ENCODE peak calls at places on chromosomes 7 and 10, in four cellular contexts. N is body of pancreas, U is tibial artery, F is cardiac muscle cell. W is an unnamed sample.

GRCh38 chr7:460374-461117 is 59.1 kb downstream of the PDGFA start:
- DNase-seq in F (peak), U (peak), N (peak), W (peak)

GRCh38 chr10:75959209-75959608 is 527.8 kb downstream of the LRMDA start:
- DNase-seq in N (no peak), F (no peak), U (no peak), W (no peak)

GRCh38 chr7:17665029-17665428 is 275.3 kb downstream of the SNX13 start:
- DNase-seq in U (no peak), N (no peak), F (no peak), W (no peak)

GRCh38 chr10:119306514-119306951 is 99.2 kb downstream of the GRK5 start:
- DNase-seq in F (no peak), N (no peak), U (no peak), W (no peak)

GRCh38 chr10:125494631-125495239 is 188.2 kb downstream of the TEX36 start:
- DNase-seq in U (no peak), N (no peak), F (no peak), W (no peak)

GRCh38 chr10:131179386-131179785 is 132.1 kb downstream of the TCERG1L start:
- DNase-seq in F (no peak), U (peak), N (peak), W (no peak)

GRCh38 chr10:114791768-114792167 is 29.8 kb upstream of the FHIP2A start:
- DNase-seq in U (no peak), F (no peak), N (no peak), W (no peak)

GRCh38 chr10:4939224-4940072 is 23.8 kb upstream of the AKR1C1 start:
- DNase-seq in N (no peak), F (no peak), U (no peak), W (no peak)

GRCh38 chr7:42104694-42105093 is 132.3 kb downstream of the GLI3 start:
- DNase-seq in F (no peak), N (no peak), U (no peak), W (no peak)

GRCh38 chr7:155338632-155339320 is 41.1 kb downstream of the INSIG1 start:
- DNase-seq in N (no peak), F (no peak), U (no peak), W (no peak)

GRCh38 chr7:132110692-132111091 is 465.6 kb downstream of the PLXNA4 start:
- DNase-seq in F (no peak), N (no peak), U (no peak), W (no peak)

DNA sequence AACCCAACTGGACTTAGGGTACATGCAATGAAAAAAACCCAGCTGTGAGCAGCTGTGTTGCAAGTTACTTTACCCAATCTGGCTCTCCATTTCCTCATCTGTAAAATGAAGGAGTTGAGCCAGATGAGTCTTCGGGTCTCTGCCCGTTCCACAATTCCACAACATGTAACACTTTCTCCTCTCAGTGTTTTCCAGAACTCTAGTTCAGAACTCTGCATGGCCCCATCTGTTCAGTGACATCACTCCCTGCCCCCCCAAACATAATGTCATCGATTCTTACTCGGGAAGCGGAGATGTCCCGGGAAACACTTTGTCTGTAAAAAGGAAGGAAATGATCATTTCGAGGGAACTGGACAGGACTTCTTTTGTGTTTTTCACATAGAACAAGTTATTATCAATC is 2.5 kb downstream of the SH3PXD2A start:
- DNase-seq in U (peak), N (no peak), F (no peak), W (no peak)
- H3K4me3 ChIP-seq in U (no peak), N (no peak), F (peak), W (no peak)

DNA sequence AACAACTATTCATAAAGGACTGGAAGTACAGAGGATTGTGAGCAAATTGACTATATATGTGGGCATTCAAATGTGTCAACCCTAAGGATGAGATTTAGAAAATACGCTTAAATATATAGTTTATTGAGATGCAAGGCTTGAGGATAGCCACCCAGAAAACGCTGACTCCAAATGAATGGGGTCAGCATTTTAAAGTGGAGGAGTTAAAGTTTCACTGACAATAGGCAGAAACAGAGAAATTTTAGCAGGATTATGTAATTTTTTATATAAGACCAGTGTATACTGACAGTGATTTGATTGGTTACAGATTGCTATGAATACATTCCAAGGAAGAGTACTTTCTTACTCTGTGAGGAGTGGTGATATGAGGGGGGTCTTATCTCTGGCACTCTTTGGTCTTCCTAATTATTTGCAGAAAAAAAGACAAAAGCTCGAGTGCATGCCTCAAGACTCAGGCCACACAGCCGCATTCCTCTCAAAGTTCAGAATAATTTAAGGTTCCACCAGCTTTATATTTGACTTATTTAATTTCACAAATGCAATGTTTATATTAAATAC is 38.6 kb upstream of the ARL4A start:
- DNase-seq in N (no peak), U (no peak), F (no peak), W (no peak)
- H3K4me3 ChIP-seq in N (no peak), U (no peak), F (no peak), W (no peak)

DNA sequence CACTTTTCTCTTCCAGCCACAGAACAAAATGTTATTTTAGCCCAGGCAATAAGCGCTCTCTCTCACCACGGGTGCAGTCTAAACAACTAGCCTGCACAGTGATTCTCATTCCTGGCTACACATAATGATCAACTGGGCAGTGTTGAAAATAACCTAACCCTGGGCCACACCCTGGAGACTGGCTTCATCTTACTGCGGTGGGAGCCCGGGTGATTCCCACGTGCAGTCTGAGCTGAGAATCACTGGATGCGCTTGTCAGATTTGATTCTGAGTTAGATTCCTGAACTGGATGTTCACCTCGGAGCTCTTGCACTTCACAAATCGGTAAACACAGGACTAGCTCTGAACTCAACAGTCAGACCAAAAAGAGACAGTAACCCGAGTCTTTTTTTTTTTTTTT is 14.9 kb downstream of the ZC3HAV1 start:
- DNase-seq in F (no peak), U (no peak), N (no peak), W (no peak)
- H3K4me3 ChIP-seq in F (no peak), U (no peak), N (no peak), W (no peak)

DNA sequence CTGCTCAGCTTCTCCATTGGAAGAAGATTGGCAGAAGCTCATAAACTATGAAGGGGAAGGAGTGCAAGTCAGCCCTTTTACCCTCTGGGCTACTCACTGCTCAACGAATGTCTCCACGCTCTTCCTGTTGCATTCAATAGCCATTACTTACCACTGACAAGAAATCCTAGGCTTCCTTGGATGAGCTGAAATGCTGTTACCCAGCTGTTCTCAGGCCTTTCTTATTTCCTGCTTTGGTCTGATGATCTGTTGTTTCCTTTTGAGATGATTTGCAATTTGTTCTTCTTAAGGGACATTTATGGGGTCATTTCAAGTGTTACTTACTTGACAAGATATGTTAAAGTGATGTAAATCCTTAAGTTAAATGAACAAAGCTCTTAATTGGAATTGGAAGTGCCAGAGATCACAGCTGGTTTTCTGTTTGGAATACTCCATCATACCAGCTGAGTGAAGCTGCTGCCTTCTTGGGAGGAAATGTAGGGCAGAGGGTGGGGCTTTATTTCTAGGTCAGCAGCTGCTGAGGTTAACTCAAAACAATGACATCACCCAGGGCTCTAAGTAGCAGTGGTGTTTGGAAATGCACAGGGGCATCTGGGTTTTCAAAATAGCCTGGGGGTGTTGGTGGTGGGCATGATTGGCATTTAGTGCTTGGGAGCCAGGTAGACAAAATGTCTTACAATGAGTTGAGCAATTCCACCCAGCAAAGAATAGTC is 169.9 kb downstream of the PRKCQ start:
- DNase-seq in U (no peak), F (no peak), N (peak), W (no peak)
- H3K4me3 ChIP-seq in U (no peak), F (no peak), N (no peak), W (no peak)

DNA sequence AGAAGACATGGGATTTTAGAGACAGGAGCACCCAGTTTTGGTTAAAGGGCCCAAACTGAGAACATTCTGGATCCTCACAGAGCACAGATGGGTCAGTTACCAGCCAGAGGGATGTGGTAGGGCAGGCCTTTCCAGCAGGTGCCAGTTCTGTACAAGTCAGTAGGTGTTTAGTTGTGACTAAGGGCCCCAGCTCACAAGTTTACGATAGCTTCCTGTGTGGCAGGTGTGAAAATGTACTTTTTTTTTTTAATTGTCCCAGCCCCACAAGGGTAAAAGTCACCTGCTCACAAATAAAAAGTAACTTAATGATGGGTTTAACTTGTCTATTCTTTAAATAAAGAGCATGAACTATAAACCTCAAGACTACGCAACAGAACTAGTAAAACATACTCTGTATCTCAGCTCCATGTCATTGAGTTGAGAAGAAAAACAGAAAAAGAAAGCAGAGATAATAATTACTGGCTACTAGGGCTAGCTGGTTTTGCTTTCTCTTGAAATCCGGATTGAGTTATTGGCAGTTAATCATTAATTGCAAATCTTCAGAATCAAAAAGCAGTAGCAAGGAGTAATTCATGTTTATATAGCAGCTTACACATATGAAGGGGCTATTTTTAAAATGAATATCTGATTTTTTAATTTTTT is 15.4 kb downstream of the NFE2L3 start:
- DNase-seq in U (no peak), F (no peak), N (no peak), W (no peak)
- H3K4me3 ChIP-seq in U (no peak), F (no peak), N (no peak), W (no peak)

GRCh38 chr10:6721964-6722615 is 142.0 kb upstream of the PRKCQ start:
- DNase-seq in F (no peak), N (no peak), U (no peak), W (no peak)
- H3K4me3 ChIP-seq in F (no peak), N (no peak), U (no peak), W (no peak)

GRCh38 chr10:83273035-83273434 is 866.3 kb upstream of the GHITM start:
- DNase-seq in N (no peak), F (no peak), U (no peak), W (no peak)
- H3K4me3 ChIP-seq in N (no peak), F (no peak), U (no peak), W (no peak)

DNA sequence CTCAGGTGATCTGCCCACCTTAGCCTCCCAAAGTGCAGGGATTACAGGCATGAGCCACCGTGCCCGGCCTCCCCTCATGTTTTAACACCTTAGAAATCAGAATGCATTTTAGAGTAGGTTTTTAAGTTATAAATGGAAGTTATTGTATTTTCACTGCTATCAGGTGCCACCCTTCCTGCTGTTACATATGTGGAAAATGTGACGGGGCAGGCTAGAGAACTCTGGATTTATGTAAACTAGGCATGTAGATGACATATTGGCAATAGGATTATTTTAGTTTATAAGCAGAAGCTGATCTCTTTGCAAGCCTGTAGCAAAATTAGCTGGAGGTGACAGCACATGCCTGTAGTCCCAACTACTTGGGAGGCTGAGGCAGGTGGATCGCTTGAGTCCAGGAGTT is 2.1 kb downstream of the CASP2 start:
- DNase-seq in U (no peak), F (no peak), N (no peak), W (no peak)
- H3K4me3 ChIP-seq in U (no peak), F (no peak), N (no peak), W (no peak)

W was measured in right lobe of liver.